ENCODE peak calls at places on chromosomes 4 and X, in four cellular contexts. W is endothelial cell of umbilical vein, I is GM23248, F is cardiac muscle cell. H is an unnamed sample.

GRCh38 chrX:12309040-12309732 is 170.9 kb downstream of the FRMPD4 start:
- DNase-seq in W (no peak), I (no peak), F (no peak), H (no peak)

GRCh38 chr4:84803121-84803520 is 163.4 kb downstream of the WDFY3 start:
- DNase-seq in W (peak; percentile 68), I (no peak), F (no peak), H (no peak)

GRCh38 chr4:17323619-17324400 is 188.1 kb downstream of the QDPR start:
- DNase-seq in W (peak; percentile 76), I (peak; percentile 58), F (no peak), H (no peak)

GRCh38 chr4:7240341-7240740 is 48.0 kb downstream of the SORCS2 start:
- DNase-seq in W (no peak), I (no peak), F (no peak), H (no peak)

GRCh38 chrX:75746891-75747639 is 38.0 kb downstream of the MAGEE2 start:
- DNase-seq in W (no peak), I (peak; percentile 70), F (peak; percentile 62), H (no peak)

GRCh38 chr4:7226464-7226863 is 34.1 kb downstream of the SORCS2 start:
- DNase-seq in W (no peak), I (no peak), F (no peak), H (no peak)

GRCh38 chrX:119762718-119763117 is 4.3 kb downstream of the SOWAHD start:
- DNase-seq in W (no peak), I (peak; percentile 34), F (no peak), H (no peak)

GRCh38 chrX:118315529-118315928 is 30.4 kb upstream of the WDR44 start:
- DNase-seq in W (no peak), I (no peak), F (no peak), H (no peak)

GRCh38 chr4:35315419-35315818 is 928.9 kb downstream of the ARAP2 start:
- DNase-seq in W (no peak), I (no peak), F (no peak), H (no peak)

GRCh38 chrX:33416273-33416805 is 205.0 kb upstream of the DMD start:
- DNase-seq in W (no peak), I (no peak), F (no peak), H (no peak)

GRCh38 chr4:73430188-73430587 is 5.8 kb upstream of the AFP start:
- DNase-seq in W (no peak), I (no peak), F (no peak), H (no peak)

GRCh38 chr4:31655328-31655727 is 935.2 kb downstream of the PCDH7 start:
- DNase-seq in W (no peak), I (no peak), F (no peak), H (no peak)

GRCh38 chr4:139849219-139849618 is 183.6 kb downstream of the MGST2 start:
- DNase-seq in W (no peak), I (no peak), F (no peak), H (no peak)

GRCh38 chr4:139853309-139853708 is 187.7 kb downstream of the MGST2 start:
- DNase-seq in W (no peak), I (no peak), F (no peak), H (no peak)

GRCh38 chr4:139852612-139853269 is 187.1 kb downstream of the MGST2 start:
- DNase-seq in W (no peak), I (no peak), F (no peak), H (no peak)

GRCh38 chr4:139851639-139852038 is 186.0 kb downstream of the MGST2 start:
- DNase-seq in W (no peak), I (no peak), F (no peak), H (no peak)

DNA sequence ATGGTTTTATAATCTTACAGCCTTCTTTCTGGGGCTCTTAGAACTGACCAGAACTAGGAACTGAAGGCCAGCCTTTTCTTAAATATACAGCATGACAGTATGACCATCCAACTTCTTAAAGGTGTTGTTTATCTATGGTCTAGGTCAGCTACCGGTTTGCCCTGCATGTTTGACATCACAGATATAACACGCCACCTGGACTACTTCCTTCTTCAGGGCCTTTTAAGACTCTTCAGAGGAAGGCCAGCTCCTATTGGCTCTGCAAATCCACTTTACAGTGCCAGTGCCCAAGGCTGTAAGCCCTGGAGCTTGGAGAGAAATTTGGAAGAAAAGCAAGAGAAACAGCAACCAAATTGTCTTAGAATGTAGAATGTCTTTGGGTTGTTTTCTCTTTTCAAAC is 185.5 kb downstream of the MGST2 start:
- DNase-seq in W (no peak), I (no peak), F (no peak), H (no peak)
- H3K4me1 ChIP-seq in W (no peaks in the 10 kb centered on the region), I (no peaks in the 10 kb centered on the region), F (peaks cover 33% of the 10 kb centered on the region), H (no peaks in the 10 kb centered on the region)

GRCh38 chr4:140567722-140568121 is 1.0 kb downstream of the UCP1 start:
- DNase-seq in W (peak; percentile 8), I (peak; percentile 24), F (peak; percentile 59), H (no peak)

GRCh38 chr4:140569307-140569638 is 512 bp upstream of the UCP1 start:
- DNase-seq in W (no peak), I (no peak), F (no peak), H (no peak)

GRCh38 chr4:140568507-140569306 is at the start of gene UCP1:
- DNase-seq in W (peak; percentile 2), I (peak; percentile 37), F (peak; percentile 72), H (no peak)

GRCh38 chr4:140575489-140575888 is 6.7 kb upstream of the UCP1 start:
- DNase-seq in W (no peak), I (no peak), F (no peak), H (no peak)

GRCh38 chr4:140571620-140572019 is 2.9 kb upstream of the UCP1 start:
- DNase-seq in W (no peak), I (no peak), F (no peak), H (no peak)
- H3K27me3 ChIP-seq in W (peaks cover 68% of the 10 kb centered on the region), I (peaks cover 76% of the 10 kb centered on the region), F (peaks cover 66% of the 10 kb centered on the region), H (no peaks in the 10 kb centered on the region)

GRCh38 chrX:68898661-68899060 is 69.8 kb downstream of the EFNB1 start:
- DNase-seq in W (no peak), I (no peak), F (no peak), H (no peak)
- H3K4me1 ChIP-seq in W (peaks cover 15% of the 10 kb centered on the region), I (no peaks in the 10 kb centered on the region), F (peaks cover 10% of the 10 kb centered on the region), H (peaks cover 22% of the 10 kb centered on the region)

GRCh38 chr4:68390205-68390604 is 40.3 kb upstream of the YTHDC1 start:
- DNase-seq in W (no peak), I (peak; percentile 27), F (no peak), H (no peak)
- H3K27me3 ChIP-seq in W (no peaks in the 10 kb centered on the region), I (peaks cover 18% of the 10 kb centered on the region), F (no peaks in the 10 kb centered on the region), H (no peaks in the 10 kb centered on the region)